ENCODE peak calls at places on chromosomes 1 and 21, in seven cellular contexts. W, B, Q, J, A, Z and I are unnamed samples.

GRCh38 chr1:240258910-240259309 is 167.2 kb downstream of the FMN2 start:
- DNase-seq in W (peak), B (no peak), Q (no peak), J (no peak), A (no peak), Z (peak), I (no peak)

GRCh38 chr1:37157634-37158033 is 123.3 kb upstream of the GRIK3 start:
- DNase-seq in W (no peak), B (no peak), Q (no peak), J (no peak), A (peak), Z (no peak), I (no peak)

GRCh38 chr1:245118806-245119205 is 36.0 kb upstream of the KIF26B start:
- DNase-seq in W (no peak), B (no peak), Q (no peak), J (no peak), A (no peak), Z (no peak), I (no peak)

GRCh38 chr1:4309676-4310320 is 344.6 kb upstream of the AJAP1 start:
- DNase-seq in W (no peak), B (no peak), Q (no peak), J (no peak), A (peak), Z (no peak), I (no peak)

GRCh38 chr1:152167835-152168534 is 9.0 kb upstream of the RPTN start:
- DNase-seq in W (peak), B (no peak), Q (peak), J (no peak), A (peak), Z (peak), I (peak)

GRCh38 chr1:174005032-174005431 is 17.1 kb downstream of the RC3H1 start:
- DNase-seq in W (peak), B (peak), Q (no peak), J (no peak), A (peak), Z (no peak), I (no peak)

GRCh38 chr1:166691476-166691875 is 147.8 kb upstream of the POGK start:
- DNase-seq in W (no peak), B (no peak), Q (no peak), J (no peak), A (no peak), Z (no peak), I (no peak)

GRCh38 chr1:225474986-225475820 is 47.4 kb upstream of the LBR start:
- DNase-seq in W (peak), B (no peak), Q (peak), J (peak), A (peak), Z (no peak), I (no peak)

GRCh38 chr1:64701071-64701470 is 43.8 kb upstream of the RAVER2 start:
- DNase-seq in W (no peak), B (no peak), Q (no peak), J (no peak), A (no peak), Z (no peak), I (no peak)

GRCh38 chr1:45305231-45305630 is 21.5 kb upstream of the HPDL start:
- DNase-seq in W (no peak), B (no peak), Q (no peak), J (no peak), A (no peak), Z (no peak), I (no peak)

GRCh38 chr21:15775981-15776380 is 46.2 kb downstream of the USP25 start:
- DNase-seq in W (peak), B (no peak), Q (no peak), J (no peak), A (no peak), Z (peak), I (peak)

GRCh38 chr1:14969006-14969405 is 184.5 kb upstream of the TMEM51 start:
- DNase-seq in W (peak), B (no peak), Q (peak), J (no peak), A (no peak), Z (no peak), I (no peak)

GRCh38 chr1:223455470-223455869 is 62.3 kb downstream of the CCDC185 start:
- DNase-seq in W (no peak), B (no peak), Q (no peak), J (no peak), A (no peak), Z (no peak), I (no peak)

GRCh38 chr1:234558186-234558836 is 51.7 kb downstream of the IRF2BP2 start:
- DNase-seq in W (no peak), B (no peak), Q (no peak), J (no peak), A (no peak), Z (no peak), I (no peak)

GRCh38 chr1:108082741-108083562 is 117.2 kb downstream of the SLC25A24 start:
- DNase-seq in W (no peak), B (no peak), Q (peak), J (no peak), A (no peak), Z (no peak), I (no peak)

GRCh38 chr21:29261555-29262540 is 36.9 kb upstream of the BACH1 start:
- DNase-seq in W (no peak), B (no peak), Q (no peak), J (no peak), A (no peak), Z (no peak), I (no peak)

GRCh38 chr1:47527653-47528272 is 89.9 kb downstream of the FOXD2 start:
- DNase-seq in W (peak), B (no peak), Q (peak), J (no peak), A (no peak), Z (no peak), I (no peak)

GRCh38 chr1:26597629-26598039 is 68.1 kb downstream of the RPS6KA1 start:
- DNase-seq in W (peak), B (no peak), Q (no peak), J (no peak), A (no peak), Z (no peak), I (peak)

DNA sequence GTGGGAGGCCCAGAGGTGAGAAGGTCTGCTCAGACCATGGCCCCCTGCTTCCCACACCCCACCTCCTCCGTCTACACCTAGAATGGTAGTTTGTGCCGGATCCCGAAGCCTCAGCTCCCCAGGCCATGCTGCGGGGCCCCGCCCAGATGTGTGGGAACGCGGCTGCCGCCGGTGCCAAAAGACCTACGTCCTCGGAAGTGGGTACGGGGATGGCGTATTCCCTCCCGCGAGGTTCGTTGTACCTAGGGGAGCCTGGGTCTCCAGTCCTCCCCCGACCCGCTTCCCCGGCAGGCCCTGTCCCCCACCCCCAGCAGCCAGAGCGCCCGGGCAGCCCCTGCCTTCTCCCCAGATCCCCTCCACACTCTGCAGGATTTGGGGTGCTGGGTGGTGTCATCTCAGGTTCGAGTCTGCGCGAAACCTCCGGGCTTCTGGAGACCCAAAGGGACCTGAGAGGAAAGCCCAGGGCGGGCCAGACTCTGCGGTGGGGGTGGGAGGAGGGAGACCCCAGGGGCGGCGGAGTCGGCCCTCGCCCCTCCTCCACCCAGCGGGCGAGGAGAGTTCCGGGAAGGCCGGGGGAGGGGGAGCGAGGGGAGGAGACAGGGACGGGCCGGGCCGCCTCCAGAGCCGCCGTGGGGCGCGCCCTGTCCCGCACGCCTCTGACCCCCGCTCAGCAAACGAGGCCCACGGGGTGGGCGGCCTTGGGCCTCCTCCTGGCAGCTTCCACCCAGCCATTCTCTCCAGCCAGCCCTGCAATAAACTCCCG is 6.2 kb upstream of the PRDM16 start:
- DNase-seq in W (no peak), B (no peak), Q (no peak), J (no peak), A (no peak), Z (no peak), I (no peak)
- TF ChIP-seq CTCF in W (no peak), B (no peak), Q (no peak), J (no peak), A (no peak), Z (no peak), I (no peak)

DNA sequence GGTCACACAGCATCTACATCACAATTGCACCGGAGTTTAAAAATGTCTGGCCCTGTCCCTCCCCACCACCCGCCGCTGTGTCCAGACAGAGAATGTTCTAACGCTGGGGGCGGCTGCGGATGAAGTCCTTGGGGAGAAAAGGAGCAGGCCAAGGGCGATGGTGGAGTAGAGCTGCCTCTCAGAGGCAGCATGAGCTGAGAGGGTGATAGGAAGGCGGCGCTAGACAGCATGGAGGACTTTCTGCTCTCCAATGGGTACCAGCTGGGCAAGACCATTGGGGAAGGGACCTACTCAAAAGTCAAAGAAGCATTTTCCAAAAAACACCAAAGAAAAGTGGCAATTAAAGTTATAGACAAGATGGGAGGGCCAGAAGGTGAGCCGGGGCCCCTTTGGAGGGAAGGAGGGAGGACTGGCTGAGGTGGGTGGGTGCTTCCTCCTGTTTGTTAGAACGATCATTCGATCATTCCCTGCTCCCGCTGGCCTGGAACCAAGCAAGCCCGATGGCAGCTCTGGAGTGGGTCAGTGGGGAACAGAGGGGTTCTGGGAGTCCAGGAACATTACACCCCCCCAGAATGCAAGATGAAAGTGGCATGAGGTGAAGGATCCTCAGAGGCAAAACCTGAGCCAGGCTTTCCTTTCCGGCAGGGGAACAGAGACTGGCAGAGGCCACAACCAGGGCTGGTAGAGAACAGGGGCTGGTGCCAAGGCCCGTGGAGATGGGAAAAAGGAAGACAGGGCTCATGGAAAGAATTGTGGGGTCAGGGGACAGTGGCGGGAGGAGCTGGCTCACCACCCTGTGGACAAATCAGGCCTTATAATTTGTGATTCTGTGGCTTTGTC is at the start of the genes FAM229A and TSSK3:
- DNase-seq in W (no peak), B (no peak), Q (no peak), J (peak), A (no peak), Z (no peak), I (no peak)
- H3K4me3 ChIP-seq in W (peak), B (peak), Q (no peak), J (peak), A (no peak), Z (peak), I (peak)

DNA sequence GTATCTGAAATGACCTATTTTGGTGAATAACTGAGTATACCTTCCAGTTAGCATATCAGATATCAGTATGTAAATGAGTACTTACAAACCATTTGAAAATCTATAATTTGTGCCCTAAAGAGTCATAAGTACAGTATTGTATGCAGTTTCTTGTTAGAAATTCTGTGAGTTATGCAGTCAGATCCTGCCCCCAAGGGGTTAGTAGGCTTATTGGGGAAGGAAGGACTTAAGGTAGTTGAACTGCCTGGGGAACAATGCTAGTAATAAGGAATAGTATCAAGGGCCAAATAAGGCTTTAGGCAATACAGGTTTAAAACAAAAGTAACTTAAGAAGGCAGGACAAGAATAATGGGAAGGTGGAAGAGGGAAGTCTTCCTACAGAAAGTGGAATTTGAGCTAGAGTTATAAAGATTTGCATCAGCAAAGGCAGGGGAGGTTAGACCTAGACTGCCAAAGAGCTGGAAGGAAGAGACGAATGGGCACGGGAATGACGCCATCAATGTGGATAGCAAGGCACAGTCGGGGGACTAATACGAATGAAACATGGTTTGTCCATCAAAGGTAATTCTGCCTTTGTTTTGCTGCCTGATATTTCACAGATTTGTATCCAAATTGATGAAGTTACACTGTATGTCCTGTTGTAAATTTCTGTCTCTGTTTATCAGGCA is 182.9 kb upstream of the DPYD start:
- DNase-seq in W (peak), B (no peak), Q (no peak), J (no peak), A (no peak), Z (no peak), I (no peak)
- TF ChIP-seq CTCF in W (peak), B (no peak), Q (no peak), J (no peak), A (no peak), Z (no peak), I (no peak)

GRCh38 chr21:43815107-43815742 is 25.8 kb downstream of the RRP1 start:
- DNase-seq in W (no peak), B (no peak), Q (no peak), J (peak), A (no peak), Z (no peak), I (no peak)

GRCh38 chr21:43812957-43813730 is 23.8 kb downstream of the RRP1 start:
- DNase-seq in W (no peak), B (no peak), Q (no peak), J (peak), A (no peak), Z (no peak), I (no peak)

GRCh38 chr21:43815991-43816390 is 26.6 kb downstream of the RRP1 start:
- DNase-seq in W (no peak), B (no peak), Q (no peak), J (peak), A (no peak), Z (no peak), I (no peak)

GRCh38 chr21:43816611-43817071 is 27.3 kb downstream of the RRP1 start:
- DNase-seq in W (no peak), B (no peak), Q (no peak), J (peak), A (no peak), Z (no peak), I (no peak)

GRCh38 chr21:43814215-43815106 is 25.1 kb downstream of the RRP1 start:
- DNase-seq in W (peak), B (no peak), Q (no peak), J (peak), A (no peak), Z (no peak), I (no peak)
- H3K4me3 ChIP-seq in W (no peak), B (no peak), Q (no peak), J (no peak), A (no peak), Z (no peak), I (no peak)

GRCh38 chr1:113874017-113874879 is 2.7 kb upstream of the PTPN22 start:
- DNase-seq in W (peak), B (no peak), Q (no peak), J (no peak), A (no peak), Z (no peak), I (no peak)
- TF ChIP-seq CTCF in W (peak), B (no peak), Q (peak), J (no peak), A (no peak), Z (no peak), I (no peak)

GRCh38 chr1:77978969-77979838 is at the start of gene FUBP1:
- DNase-seq in W (peak), B (peak), Q (peak), J (peak), A (peak), Z (peak), I (peak)
- H3K4me3 ChIP-seq in W (peak), B (peak), Q (peak), J (peak), A (peak), Z (peak), I (peak)

DNA sequence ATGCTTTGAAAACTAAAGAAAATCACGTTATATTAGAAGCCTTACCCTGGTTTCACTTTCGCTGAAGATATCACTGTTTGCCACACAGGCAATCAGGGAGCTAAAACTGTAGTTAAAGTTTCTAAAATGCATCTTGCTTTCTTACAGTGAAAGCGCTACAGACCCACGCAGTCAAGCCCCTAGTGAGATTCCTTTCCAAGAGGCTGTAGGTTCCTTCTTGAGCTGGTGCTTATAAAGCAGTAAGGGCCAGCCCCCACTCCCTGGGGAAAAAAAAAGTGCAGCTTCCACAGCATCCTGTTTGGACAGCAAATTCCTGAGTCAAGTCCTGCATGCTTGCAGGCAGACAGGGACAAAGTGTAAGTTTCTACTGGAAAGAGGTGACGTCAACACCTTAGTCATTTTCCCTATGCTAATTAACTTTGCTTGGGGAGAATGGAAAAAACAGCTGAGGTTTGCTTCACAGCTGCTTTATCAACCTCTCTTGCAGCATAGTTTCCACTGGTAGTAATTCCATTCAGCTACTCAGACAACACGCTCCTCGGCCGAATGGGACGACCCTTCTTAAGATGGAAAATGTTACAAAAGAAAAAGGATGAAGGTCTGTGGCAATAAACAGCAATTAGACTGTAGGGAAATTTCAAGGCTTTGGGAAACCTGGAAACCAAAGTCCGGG is 14.7 kb upstream of the KCNE1 start:
- DNase-seq in W (peak), B (peak), Q (no peak), J (no peak), A (peak), Z (peak), I (peak)
- TF ChIP-seq CTCF in W (no peak), B (no peak), Q (no peak), J (no peak), A (no peak), Z (no peak), I (no peak)